ENCODE peak calls at places on chromosomes 16 and 17, in seven cellular contexts. One of them, this sample, is unnamed.
A peak's percentile ranks its signal among the peaks of the same experiment; 100 is the strongest.

GRCh38 chr16:6969594-6969993 is 363.1 kb upstream of the RBFOX1 start:
- DNase-seq in GM23248: no peak
- DNase-seq in ascending aorta: no peak
- DNase-seq in CD8-positive, alpha-beta memory T cell: no peak
- DNase-seq in hepatocyte: no peak
- DNase-seq in neuronal stem cell: no peak
- DNase-seq in small intestine: no peak
- DNase-seq in this sample: no peak

GRCh38 chr16:25126820-25127232 is 15.3 kb downstream of the LCMT1 start:
- DNase-seq in GM23248: peak; percentile 88
- DNase-seq in ascending aorta: no peak
- DNase-seq in CD8-positive, alpha-beta memory T cell: peak; percentile 14
- DNase-seq in hepatocyte: peak; percentile 71
- DNase-seq in neuronal stem cell: no peak
- DNase-seq in small intestine: peak; percentile 73
- DNase-seq in this sample: no peak

GRCh38 chr16:3945751-3946603 is 65.5 kb upstream of the CREBBP start:
- DNase-seq in GM23248: peak; percentile 99
- DNase-seq in ascending aorta: no peak
- DNase-seq in CD8-positive, alpha-beta memory T cell: no peak
- DNase-seq in hepatocyte: peak; percentile 85
- DNase-seq in neuronal stem cell: no peak
- DNase-seq in small intestine: peak; percentile 35
- DNase-seq in this sample: peak; percentile 77

GRCh38 chr16:15807603-15808009 is 49.2 kb downstream of the MYH11 start:
- DNase-seq in GM23248: no peak
- DNase-seq in ascending aorta: peak; percentile 42
- DNase-seq in CD8-positive, alpha-beta memory T cell: no peak
- DNase-seq in hepatocyte: no peak
- DNase-seq in neuronal stem cell: no peak
- DNase-seq in small intestine: no peak
- DNase-seq in this sample: no peak

GRCh38 chr16:89363621-89364393 is 126.6 kb downstream of the ANKRD11 start:
- DNase-seq in GM23248: peak; percentile 84
- DNase-seq in ascending aorta: no peak
- DNase-seq in CD8-positive, alpha-beta memory T cell: peak; percentile 27
- DNase-seq in hepatocyte: peak; percentile 63
- DNase-seq in neuronal stem cell: no peak
- DNase-seq in small intestine: peak; percentile 68
- DNase-seq in this sample: peak; percentile 72

GRCh38 chr17:72774251-72774650 is 318.2 kb downstream of the SLC39A11 start:
- DNase-seq in GM23248: no peak
- DNase-seq in ascending aorta: no peak
- DNase-seq in CD8-positive, alpha-beta memory T cell: no peak
- DNase-seq in hepatocyte: no peak
- DNase-seq in neuronal stem cell: no peak
- DNase-seq in small intestine: no peak
- DNase-seq in this sample: no peak

GRCh38 chr17:18968945-18969887 is 17.3 kb downstream of the SLC5A10 start:
- DNase-seq in GM23248: peak; percentile 87
- DNase-seq in ascending aorta: no peak
- DNase-seq in CD8-positive, alpha-beta memory T cell: no peak
- DNase-seq in hepatocyte: peak; percentile 59
- DNase-seq in neuronal stem cell: no peak
- DNase-seq in small intestine: peak; percentile 96
- DNase-seq in this sample: no peak

GRCh38 chr17:82859431-82860403 is 19.9 kb upstream of the ZNF750 start:
- DNase-seq in GM23248: peak; percentile 47
- DNase-seq in ascending aorta: no peak
- DNase-seq in CD8-positive, alpha-beta memory T cell: peak; percentile 47
- DNase-seq in hepatocyte: peak; percentile 73
- DNase-seq in neuronal stem cell: no peak
- DNase-seq in small intestine: peak; percentile 37
- DNase-seq in this sample: peak; percentile 85

GRCh38 chr16:31188450-31189411 is 8.8 kb downstream of the FUS start:
- DNase-seq in GM23248: no peak
- DNase-seq in ascending aorta: no peak
- DNase-seq in CD8-positive, alpha-beta memory T cell: no peak
- DNase-seq in hepatocyte: no peak
- DNase-seq in neuronal stem cell: no peak
- DNase-seq in small intestine: no peak
- DNase-seq in this sample: no peak

GRCh38 chr17:28912281-28912937 is 9.5 kb upstream of the DHRS13 start:
- DNase-seq in GM23248: peak; percentile 40
- DNase-seq in ascending aorta: no peak
- DNase-seq in CD8-positive, alpha-beta memory T cell: no peak
- DNase-seq in hepatocyte: no peak
- DNase-seq in neuronal stem cell: no peak
- DNase-seq in small intestine: peak; percentile 41
- DNase-seq in this sample: no peak

GRCh38 chr16:78474762-78475161 is 375.3 kb downstream of the WWOX start:
- DNase-seq in GM23248: no peak
- DNase-seq in ascending aorta: no peak
- DNase-seq in CD8-positive, alpha-beta memory T cell: no peak
- DNase-seq in hepatocyte: no peak
- DNase-seq in neuronal stem cell: no peak
- DNase-seq in small intestine: no peak
- DNase-seq in this sample: no peak

GRCh38 chr17:17749921-17750320 is 68.7 kb downstream of the RAI1 start:
- DNase-seq in GM23248: peak; percentile 56
- DNase-seq in ascending aorta: no peak
- DNase-seq in CD8-positive, alpha-beta memory T cell: peak; percentile 55
- DNase-seq in hepatocyte: peak; percentile 70
- DNase-seq in neuronal stem cell: peak; percentile 76
- DNase-seq in small intestine: peak; percentile 38
- DNase-seq in this sample: no peak

GRCh38 chr16:88799569-88800276 is 3.9 kb upstream of the CDT1 start:
- DNase-seq in GM23248: no peak
- DNase-seq in ascending aorta: no peak
- DNase-seq in CD8-positive, alpha-beta memory T cell: peak; percentile 25
- DNase-seq in hepatocyte: no peak
- DNase-seq in neuronal stem cell: no peak
- DNase-seq in small intestine: no peak
- DNase-seq in this sample: no peak

GRCh38 chr17:27905524-27906237 is 12.5 kb upstream of the LYRM9 start:
- DNase-seq in GM23248: no peak
- DNase-seq in ascending aorta: no peak
- DNase-seq in CD8-positive, alpha-beta memory T cell: no peak
- DNase-seq in hepatocyte: no peak
- DNase-seq in neuronal stem cell: no peak
- DNase-seq in small intestine: no peak
- DNase-seq in this sample: no peak

GRCh38 chr16:3214904-3215600 is 19.9 kb downstream of the ZNF200 start:
- DNase-seq in GM23248: no peak
- DNase-seq in ascending aorta: no peak
- DNase-seq in CD8-positive, alpha-beta memory T cell: peak; percentile 82
- DNase-seq in hepatocyte: no peak
- DNase-seq in neuronal stem cell: no peak
- DNase-seq in small intestine: peak; percentile 5
- DNase-seq in this sample: no peak

GRCh38 chr17:81471804-81472456 is 40.7 kb downstream of the ACTG1 start:
- DNase-seq in GM23248: peak; percentile 97
- DNase-seq in ascending aorta: no peak
- DNase-seq in CD8-positive, alpha-beta memory T cell: peak; percentile 25
- DNase-seq in hepatocyte: peak; percentile 42
- DNase-seq in neuronal stem cell: no peak
- DNase-seq in small intestine: peak; percentile 18
- DNase-seq in this sample: no peak

GRCh38 chr17:73551756-73552155 is 92.5 kb downstream of the SDK2 start:
- DNase-seq in GM23248: no peak
- DNase-seq in ascending aorta: no peak
- DNase-seq in CD8-positive, alpha-beta memory T cell: peak; percentile 18
- DNase-seq in hepatocyte: no peak
- DNase-seq in neuronal stem cell: no peak
- DNase-seq in small intestine: no peak
- DNase-seq in this sample: no peak

GRCh38 chr17:74950207-74950606 is 14.5 kb downstream of the OTOP3 start:
- DNase-seq in GM23248: no peak
- DNase-seq in ascending aorta: no peak
- DNase-seq in CD8-positive, alpha-beta memory T cell: no peak
- DNase-seq in hepatocyte: peak; percentile 71
- DNase-seq in neuronal stem cell: no peak
- DNase-seq in small intestine: no peak
- DNase-seq in this sample: no peak

GRCh38 chr17:74949455-74950115 is 13.9 kb downstream of the OTOP3 start:
- DNase-seq in GM23248: no peak
- DNase-seq in ascending aorta: no peak
- DNase-seq in CD8-positive, alpha-beta memory T cell: no peak
- DNase-seq in hepatocyte: no peak
- DNase-seq in neuronal stem cell: no peak
- DNase-seq in small intestine: no peak
- DNase-seq in this sample: no peak

GRCh38 chr17:74946641-74947040 is 10.9 kb downstream of the OTOP3 start:
- DNase-seq in GM23248: no peak
- DNase-seq in ascending aorta: no peak
- DNase-seq in CD8-positive, alpha-beta memory T cell: no peak
- DNase-seq in hepatocyte: no peak
- DNase-seq in neuronal stem cell: no peak
- DNase-seq in small intestine: no peak
- DNase-seq in this sample: no peak

GRCh38 chr17:74945543-74945942 is 9.8 kb downstream of the OTOP3 start:
- DNase-seq in GM23248: no peak
- DNase-seq in ascending aorta: no peak
- DNase-seq in CD8-positive, alpha-beta memory T cell: no peak
- DNase-seq in hepatocyte: no peak
- DNase-seq in neuronal stem cell: no peak
- DNase-seq in small intestine: no peak
- DNase-seq in this sample: no peak

DNA sequence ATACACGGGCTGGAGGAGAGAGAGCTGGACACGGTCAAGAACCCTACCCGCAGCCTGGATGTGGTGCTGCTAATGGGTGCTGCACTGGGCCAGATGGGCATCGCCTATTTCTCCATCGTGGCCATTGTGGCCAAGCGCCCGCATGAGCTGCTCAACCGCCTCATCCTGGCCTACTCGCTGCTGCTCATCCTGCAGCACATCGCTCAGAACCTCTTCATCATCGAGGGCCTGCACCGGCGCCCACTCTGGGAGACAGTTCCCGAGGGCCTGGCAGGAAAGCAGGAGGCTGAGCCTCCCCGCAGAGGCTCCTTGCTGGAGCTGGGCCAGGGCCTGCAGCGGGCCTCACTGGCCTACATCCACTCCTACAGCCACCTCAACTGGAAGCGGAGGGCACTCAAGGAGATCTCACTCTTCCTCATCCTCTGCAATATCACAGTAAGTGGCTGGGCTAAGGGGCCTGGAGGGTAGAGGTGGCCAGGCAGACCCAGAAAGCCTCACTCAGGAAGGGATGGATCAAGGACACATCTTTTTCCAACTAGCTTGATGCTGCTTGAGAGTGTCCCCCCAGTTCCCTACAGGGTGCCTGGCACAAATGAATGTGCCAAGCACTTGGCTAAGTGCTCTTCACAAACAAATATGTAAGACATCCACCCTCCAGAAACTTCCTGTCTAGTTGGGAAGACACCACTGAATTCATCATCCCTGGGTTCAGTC is 11.5 kb downstream of the OTOP3 start:
- DNase-seq in GM23248: no peak
- DNase-seq in ascending aorta: no peak
- DNase-seq in CD8-positive, alpha-beta memory T cell: no peak
- DNase-seq in hepatocyte: no peak
- DNase-seq in neuronal stem cell: no peak
- DNase-seq in small intestine: no peak
- DNase-seq in this sample: no peak
- H3K27me3 ChIP-seq in GM23248: peaks cover 44% of the 10 kb centered on the region
- H3K27me3 ChIP-seq in ascending aorta: no peaks in the 10 kb centered on the region
- H3K27me3 ChIP-seq in CD8-positive, alpha-beta memory T cell: no peaks in the 10 kb centered on the region
- H3K27me3 ChIP-seq in hepatocyte: no peaks in the 10 kb centered on the region
- H3K27me3 ChIP-seq in neuronal stem cell: no peaks in the 10 kb centered on the region
- H3K27me3 ChIP-seq in small intestine: no peaks in the 10 kb centered on the region
- H3K27me3 ChIP-seq in this sample: peaks cover 21% of the 10 kb centered on the region

GRCh38 chr17:74777884-74778490 is 1.8 kb upstream of the NAT9 start:
- DNase-seq in GM23248: no peak
- DNase-seq in ascending aorta: no peak
- DNase-seq in CD8-positive, alpha-beta memory T cell: no peak
- DNase-seq in hepatocyte: no peak
- DNase-seq in neuronal stem cell: no peak
- DNase-seq in small intestine: no peak
- DNase-seq in this sample: no peak

GRCh38 chr17:74779948-74780400 is 3.8 kb upstream of the NAT9 start:
- DNase-seq in GM23248: no peak
- DNase-seq in ascending aorta: peak; percentile 39
- DNase-seq in CD8-positive, alpha-beta memory T cell: peak; percentile 76
- DNase-seq in hepatocyte: no peak
- DNase-seq in neuronal stem cell: no peak
- DNase-seq in small intestine: peak; percentile 25
- DNase-seq in this sample: peak; percentile 83

GRCh38 chr17:74782571-74782970 is 6.4 kb upstream of the NAT9 start:
- DNase-seq in GM23248: no peak
- DNase-seq in ascending aorta: no peak
- DNase-seq in CD8-positive, alpha-beta memory T cell: no peak
- DNase-seq in hepatocyte: no peak
- DNase-seq in neuronal stem cell: no peak
- DNase-seq in small intestine: no peak
- DNase-seq in this sample: no peak

GRCh38 chr17:74778960-74779359 is 2.8 kb upstream of the NAT9 start:
- DNase-seq in GM23248: peak; percentile 57
- DNase-seq in ascending aorta: no peak
- DNase-seq in CD8-positive, alpha-beta memory T cell: no peak
- DNase-seq in hepatocyte: no peak
- DNase-seq in neuronal stem cell: no peak
- DNase-seq in small intestine: no peak
- DNase-seq in this sample: no peak

GRCh38 chr17:74780443-74781238 is 4.5 kb upstream of the NAT9 start:
- DNase-seq in GM23248: no peak
- DNase-seq in ascending aorta: no peak
- DNase-seq in CD8-positive, alpha-beta memory T cell: no peak
- DNase-seq in hepatocyte: no peak
- DNase-seq in neuronal stem cell: no peak
- DNase-seq in small intestine: peak; percentile 57
- DNase-seq in this sample: no peak
- H3K4me3 ChIP-seq in GM23248: no peak overlapping the region
- H3K4me3 ChIP-seq in ascending aorta: no peak overlapping the region
- H3K4me3 ChIP-seq in CD8-positive, alpha-beta memory T cell: peak overlapping the region; percentile 32
- H3K4me3 ChIP-seq in hepatocyte: no peak overlapping the region
- H3K4me3 ChIP-seq in neuronal stem cell: no peak overlapping the region
- H3K4me3 ChIP-seq in small intestine: no peak overlapping the region
- H3K4me3 ChIP-seq in this sample: no peak overlapping the region

DNA sequence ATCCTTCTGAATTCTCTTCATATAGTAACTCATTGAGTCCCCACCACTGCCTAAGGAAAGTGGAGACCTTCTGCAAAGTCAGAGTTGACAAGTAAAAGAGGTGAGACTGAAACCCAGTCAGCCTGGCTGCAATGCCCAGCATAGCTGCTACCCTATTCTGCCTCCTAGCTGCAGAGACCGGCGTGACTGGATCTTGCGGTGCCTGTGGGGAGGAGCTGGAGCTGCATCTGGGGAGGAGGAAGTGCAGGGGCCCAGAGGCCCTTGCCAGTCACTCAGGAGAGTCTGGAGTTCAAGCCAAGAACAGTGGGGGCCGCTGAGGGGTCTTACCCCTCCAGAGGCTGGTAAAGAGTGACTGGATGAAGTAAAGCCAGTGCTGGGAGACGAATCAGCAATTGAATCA is 35.0 kb upstream of the ZNF423 start:
- DNase-seq in GM23248: peak; percentile 15
- DNase-seq in ascending aorta: no peak
- DNase-seq in CD8-positive, alpha-beta memory T cell: no peak
- DNase-seq in hepatocyte: peak; percentile 44
- DNase-seq in neuronal stem cell: no peak
- DNase-seq in small intestine: peak; percentile 63
- DNase-seq in this sample: no peak
- H3K27me3 ChIP-seq in GM23248: peaks cover 3% of the 10 kb centered on the region
- H3K27me3 ChIP-seq in ascending aorta: no peaks in the 10 kb centered on the region
- H3K27me3 ChIP-seq in CD8-positive, alpha-beta memory T cell: no peaks in the 10 kb centered on the region
- H3K27me3 ChIP-seq in hepatocyte: no peaks in the 10 kb centered on the region
- H3K27me3 ChIP-seq in neuronal stem cell: no peaks in the 10 kb centered on the region
- H3K27me3 ChIP-seq in small intestine: no peaks in the 10 kb centered on the region
- H3K27me3 ChIP-seq in this sample: no peaks in the 10 kb centered on the region

GRCh38 chr17:37746617-37747016 is 1.8 kb upstream of the HNF1B start:
- DNase-seq in GM23248: no peak
- DNase-seq in ascending aorta: no peak
- DNase-seq in CD8-positive, alpha-beta memory T cell: no peak
- DNase-seq in hepatocyte: no peak
- DNase-seq in neuronal stem cell: no peak
- DNase-seq in small intestine: no peak
- DNase-seq in this sample: no peak
- H3K4me3 ChIP-seq in GM23248: no peak overlapping the region
- H3K4me3 ChIP-seq in ascending aorta: no peak overlapping the region
- H3K4me3 ChIP-seq in CD8-positive, alpha-beta memory T cell: no peak overlapping the region
- H3K4me3 ChIP-seq in hepatocyte: peak overlapping the region; percentile 17
- H3K4me3 ChIP-seq in neuronal stem cell: no peak overlapping the region
- H3K4me3 ChIP-seq in small intestine: no peak overlapping the region
- H3K4me3 ChIP-seq in this sample: peak overlapping the region; percentile 53

This sample was measured in upper lobe of right lung.